ENCODE peak calls at places on chromosomes 5 and 9, in ten cellular contexts. Q is OCI-LY7, H is COR-L47, R is lower leg skin, A is heart left ventricle, W is adipocyte, O is GDM1, F is D721Med, N is esophagus squamous epithelium, T is NB4. P is an unnamed sample.

GRCh38 chr5:140182075-140182709 is 7.2 kb downstream of the CYSTM1 start:
- DNase-seq in A (peak), O (no peak), N (no peak), W (peak), F (no peak), H (peak), T (no peak), Q (no peak), R (no peak), P (no peak)

GRCh38 chr5:161546463-161547301 is at the start of gene GABRB2:
- DNase-seq in H (peak), A (no peak), O (no peak), Q (peak), T (peak), F (peak), N (no peak), W (peak), R (peak), P (peak)

GRCh38 chr5:149961186-149961685 is 678 bp downstream of the SLC26A2 start:
- DNase-seq in T (peak), W (peak), N (no peak), R (no peak), O (no peak), F (no peak), A (no peak), Q (no peak), H (no peak), P (peak)

GRCh38 chr9:15390200-15390599 is 32.5 kb upstream of the SNAPC3 start:
- DNase-seq in H (no peak), N (no peak), A (no peak), F (no peak), O (no peak), T (no peak), R (no peak), W (no peak), Q (no peak), P (no peak)

GRCh38 chr9:20649381-20649780 is 27.1 kb upstream of the MLLT3 start:
- DNase-seq in W (no peak), T (no peak), N (no peak), F (no peak), O (no peak), H (peak), A (no peak), Q (no peak), R (no peak), P (peak)

GRCh38 chr9:27183151-27183550 is 74.1 kb downstream of the TEK start:
- DNase-seq in R (no peak), N (no peak), T (no peak), H (no peak), A (no peak), W (no peak), F (no peak), O (no peak), Q (no peak), P (no peak)

GRCh38 chr9:13568446-13568845 is 289.0 kb upstream of the MPDZ start:
- DNase-seq in O (no peak), H (peak), N (no peak), F (no peak), T (no peak), W (peak), R (no peak), Q (no peak), A (peak), P (peak)

GRCh38 chr5:135543151-135543818 is 7.5 kb upstream of the NEUROG1 start:
- DNase-seq in A (no peak), N (no peak), H (no peak), W (no peak), R (no peak), Q (no peak), T (peak), F (no peak), O (no peak), P (no peak)

GRCh38 chr9:109771796-109772525 is 8.0 kb upstream of the PALM2AKAP2 start:
- DNase-seq in F (no peak), W (peak), T (no peak), R (no peak), H (no peak), Q (no peak), A (peak), O (no peak), N (no peak), P (no peak)

GRCh38 chr5:143263272-143263810 is 140.1 kb downstream of the NR3C1 start:
- DNase-seq in T (no peak), W (peak), Q (no peak), A (no peak), F (no peak), H (no peak), O (no peak), R (no peak), N (no peak), P (no peak)

GRCh38 chr9:32725066-32725860 is 58.1 kb upstream of the TMEM215 start:
- DNase-seq in T (no peak), O (no peak), A (no peak), W (no peak), N (no peak), Q (no peak), R (no peak), F (no peak), H (no peak), P (no peak)

GRCh38 chr9:18072967-18073366 is 401.0 kb upstream of the ADAMTSL1 start:
- DNase-seq in N (no peak), R (no peak), F (no peak), H (no peak), Q (no peak), O (no peak), T (no peak), W (no peak), A (no peak), P (no peak)

GRCh38 chr5:19229210-19229835 is 758.7 kb downstream of the CDH18 start:
- DNase-seq in A (no peak), F (no peak), N (no peak), R (no peak), W (no peak), T (no peak), O (no peak), Q (no peak), H (no peak), P (no peak)

GRCh38 chr5:101455048-101455447 is 552.0 kb upstream of the ST8SIA4 start:
- DNase-seq in H (no peak), F (no peak), A (no peak), R (no peak), O (no peak), T (no peak), N (no peak), W (no peak), Q (no peak), P (no peak)

GRCh38 chr5:122463221-122463620 is 151.2 kb downstream of the SNCAIP start:
- DNase-seq in T (no peak), H (no peak), O (no peak), A (no peak), N (no peak), R (no peak), Q (no peak), F (no peak), W (peak), P (no peak)

GRCh38 chr5:83162598-83162997 is 85.3 kb downstream of the XRCC4 start:
- DNase-seq in N (no peak), T (no peak), W (no peak), O (no peak), Q (no peak), R (no peak), A (no peak), H (no peak), F (no peak), P (no peak)

GRCh38 chr9:130942084-130942483 is 3.0 kb upstream of the FIBCD1 start:
- DNase-seq in Q (no peak), T (no peak), N (no peak), F (no peak), O (no peak), R (no peak), W (no peak), A (no peak), H (no peak), P (no peak)

GRCh38 chr5:132013711-132014110 is 2.3 kb upstream of the ACSL6 start:
- DNase-seq in H (no peak), R (peak), T (no peak), W (no peak), A (peak), Q (no peak), N (no peak), O (no peak), F (no peak), P (no peak)

GRCh38 chr9:93859431-93860215 is 95.5 kb downstream of the BARX1 start:
- DNase-seq in F (no peak), W (no peak), N (no peak), A (no peak), Q (no peak), T (peak), H (no peak), O (no peak), R (no peak), P (no peak)

GRCh38 chr5:177325868-177326381 is 14.2 kb upstream of the MXD3 start:
- DNase-seq in N (no peak), R (no peak), F (no peak), T (no peak), A (no peak), O (no peak), W (no peak), H (no peak), Q (no peak), P (no peak)

GRCh38 chr5:52457808-52458207 is 329.9 kb upstream of the ITGA1 start:
- DNase-seq in W (no peak), T (no peak), R (no peak), O (no peak), Q (no peak), H (no peak), A (no peak), F (no peak), N (no peak), P (no peak)

GRCh38 chr9:73916016-73916673 is 581.0 kb upstream of the RORB start:
- DNase-seq in N (no peak), R (no peak), O (no peak), H (no peak), Q (no peak), W (peak), F (no peak), T (peak), A (no peak), P (no peak)

GRCh38 chr9:99024959-99025358 is 80.0 kb upstream of the TGFBR1 start:
- DNase-seq in A (no peak), T (no peak), F (no peak), N (no peak), W (no peak), O (no peak), R (no peak), Q (no peak), H (no peak), P (no peak)

GRCh38 chr9:37501957-37502596 is 16.3 kb downstream of the POLR1E start:
- DNase-seq in O (no peak), N (no peak), R (no peak), A (no peak), F (no peak), Q (no peak), H (no peak), W (no peak), T (no peak), P (no peak)

GRCh38 chr9:132673355-132673754 is 3.1 kb downstream of the GTF3C4 start:
- DNase-seq in O (no peak), T (peak), W (peak), F (no peak), N (no peak), H (no peak), R (no peak), Q (peak), A (no peak), P (peak)

GRCh38 chr5:172010278-172010677 is 3.8 kb upstream of the FBXW11 start:
- DNase-seq in Q (peak), O (peak), F (no peak), R (no peak), N (no peak), A (no peak), W (peak), H (no peak), T (peak), P (no peak)

GRCh38 chr5:16180789-16181082 is 1.1 kb upstream of the MARCHF11 start:
- DNase-seq in T (no peak), F (no peak), A (no peak), R (no peak), O (no peak), N (no peak), H (no peak), Q (no peak), W (no peak), P (no peak)

GRCh38 chr5:172046613-172047012 is 40.2 kb upstream of the FBXW11 start:
- DNase-seq in N (no peak), F (no peak), R (no peak), H (no peak), O (no peak), T (no peak), W (no peak), A (no peak), Q (no peak), P (no peak)

GRCh38 chr5:143014017-143014651 is 244.0 kb downstream of the ARHGAP26 start:
- DNase-seq in W (no peak), T (peak), H (peak), Q (peak), F (no peak), N (no peak), O (peak), R (no peak), A (peak), P (no peak)

GRCh38 chr5:103262422-103262871 is 3.9 kb downstream of the MACIR start:
- DNase-seq in A (no peak), O (no peak), N (no peak), W (peak), R (no peak), Q (no peak), T (peak), F (no peak), H (no peak), P (peak)

GRCh38 chr5:144549580-144549979 is 378.9 kb downstream of the KCTD16 start:
- DNase-seq in O (no peak), H (peak), A (no peak), N (no peak), Q (no peak), T (no peak), F (no peak), R (no peak), W (peak), P (no peak)

GRCh38 chr5:14400085-14400484 is 181.5 kb upstream of the OTULINL start:
- DNase-seq in H (no peak), F (no peak), Q (no peak), A (no peak), R (no peak), O (no peak), N (no peak), W (peak), T (peak), P (peak)

P was measured in endothelial cell of umbilical vein.